ENCODE peak calls at places on chromosomes 13 and 19, in nine cellular contexts. R is heart left ventricle, T is Peyer's patch, J is breast epithelium, Y is NB4, L is ovary, H is brain microvascular endothelial cell, X is right atrium auricular region, O is left ventricle myocardium inferior. U is an unnamed sample.
A peak's percentile ranks its signal among the peaks of the same experiment; 100 is the strongest.

GRCh38 chr19:40756502-40757110 is 5.6 kb downstream of the SNRPA start:
- DNase-seq in R (no peak), T (no peak), J (no peak), Y (no peak), L (no peak), H (no peak), X (no peak), O (no peak), U (no peak)

GRCh38 chr13:40059540-40060232 is 404.2 kb downstream of the COG6 start:
- DNase-seq in R (no peak), T (no peak), J (no peak), Y (no peak), L (no peak), H (no peak), X (no peak), O (no peak), U (no peak)

GRCh38 chr19:41408256-41408655 is 10.6 kb downstream of the BCKDHA start:
- DNase-seq in R (no peak), T (no peak), J (no peak), Y (peak; percentile 88), L (no peak), H (no peak), X (no peak), O (no peak), U (no peak)

GRCh38 chr13:40664100-40665060 is 2.1 kb downstream of the FOXO1 start:
- DNase-seq in R (peak; percentile 86), T (peak; percentile 91), J (peak; percentile 66), Y (peak; percentile 64), L (peak; percentile 64), H (peak; percentile 23), X (peak; percentile 82), O (peak; percentile 87), U (no peak)

GRCh38 chr19:3178377-3178972 is at the start of gene S1PR4:
- DNase-seq in R (no peak), T (peak; percentile 50), J (no peak), Y (peak; percentile 86), L (no peak), H (no peak), X (no peak), O (no peak), U (no peak)

GRCh38 chr19:16892438-16892837 is 3.6 kb downstream of the F2RL3 start:
- DNase-seq in R (no peak), T (no peak), J (no peak), Y (no peak), L (no peak), H (no peak), X (no peak), O (no peak), U (no peak)

GRCh38 chr13:25180795-25181537 is 8.9 kb upstream of the AMER2 start:
- DNase-seq in R (no peak), T (no peak), J (no peak), Y (no peak), L (no peak), H (no peak), X (no peak), O (no peak), U (no peak)

GRCh38 chr19:55132453-55133129 is 15.2 kb upstream of the PPP1R12C start:
- DNase-seq in R (no peak), T (no peak), J (no peak), Y (peak; percentile 31), L (no peak), H (no peak), X (no peak), O (no peak), U (no peak)

GRCh38 chr19:32404939-32405430 is 585 bp upstream of the DPY19L3 start:
- DNase-seq in R (peak; percentile 61), T (peak; percentile 73), J (peak; percentile 78), Y (no peak), L (peak; percentile 79), H (peak; percentile 20), X (peak; percentile 81), O (peak; percentile 71), U (no peak)

GRCh38 chr19:902093-902370 is 8.7 kb downstream of the RNU6-9 start:
- DNase-seq in R (peak; percentile 6), T (no peak), J (no peak), Y (no peak), L (no peak), H (no peak), X (no peak), O (no peak), U (no peak)

GRCh38 chr19:3047307-3048189 is 14.7 kb downstream of the TLE5 start:
- DNase-seq in R (peak; percentile 69), T (peak; percentile 79), J (peak; percentile 79), Y (peak; percentile 70), L (peak; percentile 88), H (peak; percentile 66), X (peak; percentile 96), O (peak; percentile 79), U (peak; percentile 24)

GRCh38 chr13:114203536-114203935 is 24.5 kb downstream of the CFAP97D2 start:
- DNase-seq in R (no peak), T (no peak), J (no peak), Y (no peak), L (no peak), H (no peak), X (no peak), O (no peak), U (no peak)

GRCh38 chr13:99812611-99813010 is 159.0 kb downstream of the ZIC5 start:
- DNase-seq in R (no peak), T (no peak), J (no peak), Y (no peak), L (no peak), H (peak; percentile 69), X (no peak), O (no peak), U (peak; percentile 9)

GRCh38 chr13:44818428-44818827 is 170.8 kb downstream of the NUFIP1 start:
- DNase-seq in R (no peak), T (no peak), J (no peak), Y (peak; percentile 42), L (no peak), H (peak; percentile 29), X (no peak), O (no peak), U (no peak)
- TF ChIP-seq CTCF in R (no peak), T (peak; percentile 14), J (peak; percentile 25), Y (no peak), L (no peak), H (peak; percentile 44), X (peak; percentile 8), O (no peak), U (peak; percentile 29)

GRCh38 chr19:10461047-10461949 is 41.0 kb downstream of the PDE4A start:
- DNase-seq in R (peak; percentile 93), T (peak; percentile 97), J (peak; percentile 96), Y (peak; percentile 97), L (peak; percentile 97), H (peak; percentile 94), X (peak; percentile 93), O (peak; percentile 93), U (peak; percentile 70)
- H3K4me3 ChIP-seq in R (peak overlapping the region; percentile 43), T (peak overlapping the region; percentile 47), J (peak overlapping the region; percentile 48), Y (no peak overlapping the region), L (peak overlapping the region; percentile 37), H (peak overlapping the region; percentile 50), X (peak overlapping the region; percentile 46), O (peak overlapping the region; percentile 57), U (peak overlapping the region; percentile 40)

GRCh38 chr19:18589380-18590272 is 1.0 kb downstream of the REX1BD start:
- DNase-seq in R (peak; percentile 56), T (peak; percentile 84), J (peak; percentile 70), Y (peak; percentile 85), L (peak; percentile 66), H (peak; percentile 42), X (peak; percentile 74), O (peak; percentile 66), U (no peak)

GRCh38 chr19:18594096-18594823 is 5.7 kb downstream of the REX1BD start:
- DNase-seq in R (peak; percentile 71), T (peak; percentile 80), J (peak; percentile 74), Y (peak; percentile 86), L (peak; percentile 82), H (peak; percentile 47), X (peak; percentile 73), O (peak; percentile 73), U (peak; percentile 50)

GRCh38 chr19:18593367-18594095 is 4.9 kb downstream of the REX1BD start:
- DNase-seq in R (no peak), T (no peak), J (no peak), Y (no peak), L (peak; percentile 57), H (no peak), X (no peak), O (no peak), U (no peak)

GRCh38 chr19:18590273-18591272 is 2.0 kb downstream of the REX1BD start:
- DNase-seq in R (no peak), T (no peak), J (no peak), Y (no peak), L (peak; percentile 67), H (peak; percentile 56), X (peak; percentile 66), O (no peak), U (peak; percentile 74)

GRCh38 chr19:18591735-18592385 is 3.3 kb downstream of the REX1BD start:
- DNase-seq in R (no peak), T (no peak), J (no peak), Y (no peak), L (no peak), H (no peak), X (no peak), O (no peak), U (no peak)
- TF ChIP-seq CTCF in R (no peak), T (no peak), J (no peak), Y (no peak), L (no peak), H (no peak), X (no peak), O (no peak), U (no peak)

GRCh38 chr19:48239582-48240141 is 16.1 kb downstream of the CARD8 start:
- DNase-seq in R (no peak), T (no peak), J (no peak), Y (no peak), L (no peak), H (peak; percentile 36), X (no peak), O (no peak), U (no peak)
- H3K4me3 ChIP-seq in R (no peak overlapping the region), T (no peak overlapping the region), J (no peak overlapping the region), Y (no peak overlapping the region), L (no peak overlapping the region), H (no peak overlapping the region), X (no peak overlapping the region), O (no peak overlapping the region), U (no peak overlapping the region)

GRCh38 chr13:98515804-98516465 is 61.0 kb downstream of the STK24 start:
- DNase-seq in R (no peak), T (no peak), J (no peak), Y (no peak), L (no peak), H (no peak), X (no peak), O (no peak), U (no peak)
- TF ChIP-seq CTCF in R (no peak), T (no peak), J (no peak), Y (no peak), L (no peak), H (no peak), X (no peak), O (no peak), U (no peak)

GRCh38 chr13:21934309-21934708 is 263.4 kb downstream of the FGF9 start:
- DNase-seq in R (no peak), T (no peak), J (no peak), Y (no peak), L (no peak), H (no peak), X (no peak), O (no peak), U (no peak)
- H3K4me3 ChIP-seq in R (no peak overlapping the region), T (no peak overlapping the region), J (no peak overlapping the region), Y (no peak overlapping the region), L (no peak overlapping the region), H (no peak overlapping the region), X (no peak overlapping the region), O (no peak overlapping the region), U (no peak overlapping the region)

U was measured in astrocyte of the cerebellum.